ENCODE peak calls at places on chromosomes 11 and 22, in six cellular contexts. O is IMR-90, Z is A549, J is SK-N-SH, Y is K562, G is HepG2. F is an unnamed sample.

GRCh38 chr22:37231406-37232139 is 12.5 kb downstream of the RAC2 start:
- DNase-seq in O (no peak), Z (no peak), J (peak; percentile 12), Y (no peak), G (no peak), F (no peak)

GRCh38 chr11:84218318-84218717 is 932.2 kb upstream of the CCDC90B start:
- DNase-seq in O (no peak), Z (no peak), J (no peak), Y (no peak), G (no peak), F (no peak)

GRCh38 chr22:27879923-27880322 is 39.1 kb downstream of the PITPNB start:
- DNase-seq in O (peak; percentile 54), Z (peak; percentile 47), J (peak; percentile 55), Y (peak; percentile 25), G (peak; percentile 56), F (no peak)

GRCh38 chr11:17298302-17298701 is 21.8 kb downstream of the NUCB2 start:
- DNase-seq in O (peak; percentile 39), Z (no peak), J (no peak), Y (no peak), G (no peak), F (no peak)

GRCh38 chr11:124874571-124875255 is 9.5 kb downstream of the ROBO3 start:
- DNase-seq in O (no peak), Z (no peak), J (no peak), Y (no peak), G (no peak), F (no peak)

GRCh38 chr11:127733552-127733951 is 733.0 kb upstream of the KIRREL3 start:
- DNase-seq in O (no peak), Z (no peak), J (peak; percentile 34), Y (no peak), G (no peak), F (no peak)

GRCh38 chr22:22178992-22179391 is 65.6 kb upstream of the VPREB1 start:
- DNase-seq in O (no peak), Z (no peak), J (no peak), Y (no peak), G (no peak), F (no peak)

GRCh38 chr22:21766933-21767462 is 31.4 kb upstream of the YPEL1 start:
- DNase-seq in O (no peak), Z (no peak), J (no peak), Y (no peak), G (no peak), F (no peak)

GRCh38 chr11:11701070-11701469 is 79.3 kb upstream of the GALNT18 start:
- DNase-seq in O (peak; percentile 24), Z (no peak), J (no peak), Y (no peak), G (no peak), F (no peak)

GRCh38 chr22:37906364-37907008 is 389 bp downstream of the MICALL1 start:
- DNase-seq in O (no peak), Z (no peak), J (peak; percentile 78), Y (peak; percentile 42), G (no peak), F (no peak)

GRCh38 chr11:12126352-12127019 is 16.1 kb downstream of the MICAL2 start:
- DNase-seq in O (peak; percentile 93), Z (no peak), J (no peak), Y (no peak), G (no peak), F (no peak)

GRCh38 chr11:45180888-45181594 is 34.6 kb downstream of the PRDM11 start:
- DNase-seq in O (peak; percentile 41), Z (peak; percentile 89), J (peak; percentile 87), Y (peak; percentile 75), G (no peak), F (no peak)

GRCh38 chr11:120869516-120870011 is 154.3 kb upstream of the TBCEL start:
- DNase-seq in O (no peak), Z (no peak), J (no peak), Y (no peak), G (no peak), F (peak; percentile 40)

GRCh38 chr11:131859811-131860210 is 489.4 kb downstream of the NTM start:
- DNase-seq in O (peak; percentile 77), Z (no peak), J (no peak), Y (no peak), G (no peak), F (no peak)

GRCh38 chr22:44026630-44027511 is 2.8 kb downstream of the PARVB start:
- DNase-seq in O (peak; percentile 63), Z (no peak), J (no peak), Y (peak; percentile 62), G (no peak), F (peak; percentile 89)

GRCh38 chr11:55726715-55727324 is 46.4 kb upstream of the OR5D13 start:
- DNase-seq in O (no peak), Z (no peak), J (peak; percentile 11), Y (peak; percentile 4), G (no peak), F (no peak)

GRCh38 chr11:31986201-31986889 is 104.5 kb upstream of the RCN1 start:
- DNase-seq in O (no peak), Z (no peak), J (no peak), Y (no peak), G (no peak), F (no peak)

GRCh38 chr11:20042025-20042639 is 118.1 kb downstream of the DBX1 start:
- DNase-seq in O (peak; percentile 56), Z (peak; percentile 28), J (no peak), Y (no peak), G (no peak), F (no peak)

GRCh38 chr11:2085251-2086066 is 53.7 kb downstream of the IGF2 start:
- DNase-seq in O (no peak), Z (no peak), J (no peak), Y (peak; percentile 1), G (no peak), F (no peak)

GRCh38 chr11:104003491-104003890 is 32.9 kb upstream of the DDI1 start:
- DNase-seq in O (peak; percentile 64), Z (no peak), J (no peak), Y (no peak), G (no peak), F (no peak)

GRCh38 chr22:23054531-23055257 is 15.6 kb upstream of the GNAZ start:
- DNase-seq in O (no peak), Z (no peak), J (no peak), Y (no peak), G (no peak), F (peak; percentile 55)

GRCh38 chr11:96306600-96306932 is 36.4 kb downstream of the MAML2 start:
- DNase-seq in O (no peak), Z (no peak), J (no peak), Y (no peak), G (no peak), F (no peak)

GRCh38 chr22:30425327-30425615 is 297 bp upstream of the MTFP1 start:
- DNase-seq in O (no peak), Z (no peak), J (no peak), Y (no peak), G (no peak), F (no peak)

GRCh38 chr22:30423959-30424380 is 1.6 kb upstream of the MTFP1 start:
- DNase-seq in O (peak; percentile 100), Z (peak; percentile 95), J (peak; percentile 93), Y (peak; percentile 96), G (peak; percentile 99), F (peak; percentile 99)

GRCh38 chr22:30423296-30423958 is 2.1 kb upstream of the MTFP1 start:
- DNase-seq in O (no peak), Z (no peak), J (no peak), Y (no peak), G (no peak), F (no peak)

GRCh38 chr22:30425616-30426394 is at the start of gene MTFP1:
- DNase-seq in O (peak; percentile 62), Z (peak; percentile 44), J (peak; percentile 89), Y (peak; percentile 66), G (peak; percentile 66), F (no peak)

DNA sequence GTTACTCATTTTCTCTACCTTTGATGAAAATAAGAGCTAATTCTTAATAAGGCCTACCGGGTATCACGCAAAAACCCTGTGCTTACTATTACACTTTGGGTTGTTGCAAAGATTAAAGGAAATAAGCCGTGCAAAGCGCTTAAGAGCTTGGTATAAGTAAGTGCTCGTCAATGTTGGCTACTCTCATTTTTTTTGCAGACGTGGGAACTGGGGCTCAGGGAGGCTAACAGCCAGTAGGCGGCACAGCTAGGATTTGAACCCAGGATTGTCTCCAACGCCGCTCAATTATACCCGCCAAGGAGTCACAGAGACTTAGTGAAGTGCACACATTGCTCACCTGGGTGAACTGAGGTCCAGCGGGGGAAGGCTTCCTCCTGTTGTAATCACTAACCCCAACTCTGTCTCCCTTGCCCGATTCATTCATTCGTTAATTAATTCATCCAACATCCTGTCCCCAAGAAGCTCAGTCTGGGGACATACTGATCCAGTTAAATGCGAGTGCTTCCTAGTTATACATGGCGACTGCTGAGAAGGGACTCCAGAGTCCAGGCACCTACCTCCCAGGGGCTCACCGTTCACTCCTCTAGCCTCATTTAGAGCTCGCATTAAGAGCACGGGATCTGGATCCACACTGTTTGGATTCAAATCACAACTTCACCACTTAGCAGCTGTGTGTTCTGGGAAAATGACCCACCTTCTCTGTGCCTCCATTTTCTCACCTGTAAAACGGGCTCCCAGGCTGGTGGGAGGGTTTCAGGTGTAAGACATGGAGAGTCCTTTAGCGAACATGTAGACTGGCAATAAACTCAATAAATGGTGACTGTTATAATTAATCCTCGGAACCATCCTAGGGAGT is 869 bp upstream of the MTFP1 start:
- DNase-seq in O (peak; percentile 28), Z (no peak), J (no peak), Y (no peak), G (no peak), F (no peak)
- TF ChIP-seq SMC3 in O (no peak), Z (no peak), J (no peak), Y (no peak), G (no peak), F (no peak)

DNA sequence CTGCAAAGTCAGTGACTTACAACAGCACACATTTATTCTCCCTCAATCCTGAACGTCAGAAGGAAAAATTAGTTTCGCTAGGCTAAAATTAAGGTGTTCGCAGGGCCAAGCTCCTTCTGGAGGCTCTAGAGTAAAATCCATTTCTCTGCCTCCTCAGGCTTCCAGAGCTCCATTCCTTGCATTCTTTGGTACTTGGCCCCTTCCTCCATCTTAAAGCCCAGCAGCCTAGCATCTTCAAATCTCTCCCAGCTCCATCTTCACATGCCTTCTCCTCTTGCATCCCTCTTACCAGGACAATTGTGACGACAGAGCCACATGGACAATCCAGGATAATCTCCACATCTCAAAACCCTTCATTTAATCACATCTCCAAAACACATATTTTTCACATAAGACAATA is 165.0 kb downstream of the GRIA4 start:
- DNase-seq in O (no peak), Z (no peak), J (no peak), Y (no peak), G (no peak), F (no peak)
- TF ChIP-seq SMC3 in O (no peak), Z (no peak), J (no peak), Y (no peak), G (no peak), F (no peak)

GRCh38 chr11:69370984-69371709 is 77.2 kb downstream of the MYEOV start:
- DNase-seq in O (no peak), Z (no peak), J (no peak), Y (no peak), G (no peak), F (no peak)
- TF ChIP-seq SMC3 in O (no peak), Z (no peak), J (no peak), Y (no peak), G (no peak), F (no peak)

DNA sequence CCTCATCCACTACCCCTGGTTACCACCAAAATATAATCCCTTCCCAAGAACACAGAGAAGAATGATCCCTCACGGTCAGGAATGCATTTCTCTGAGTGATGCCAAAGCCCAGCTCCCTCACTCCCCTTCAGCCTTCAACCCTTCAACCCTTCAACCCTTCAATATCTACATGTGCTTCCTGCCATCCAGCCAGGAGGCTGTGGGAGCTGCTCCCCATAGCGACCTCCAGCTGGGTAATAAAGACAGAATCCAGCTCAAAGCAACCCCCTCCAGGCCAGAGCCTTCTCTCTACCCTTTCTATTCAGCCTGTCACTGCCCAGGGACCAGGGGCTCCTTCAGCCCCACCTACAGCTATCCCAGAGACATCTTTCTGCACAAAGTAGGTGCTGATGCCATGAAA is 2.7 kb downstream of the ARHGAP1 start:
- DNase-seq in O (no peak), Z (no peak), J (no peak), Y (no peak), G (no peak), F (no peak)
- TF ChIP-seq SMC3 in O (no peak), Z (no peak), J (no peak), Y (no peak), G (no peak), F (no peak)

F was measured in GM12878.